ENCODE peak calls at places on chromosomes 12 and 14, in eight cellular contexts. One of them, this sample, is unnamed. For H3K36me3, the result is how much of the 10 kb centered on the place peaks cover.

GRCh38 chr14:78164226-78164853 is 5.8 kb upstream of the NRXN3 start:
- DNase-seq in lower lobe of right lung: no peak
- DNase-seq in PC-3: peak
- DNase-seq in thoracic aorta: no peak
- DNase-seq in pancreas: no peak
- DNase-seq in IMR-90: no peak
- DNase-seq in transverse colon: peak
- DNase-seq in psoas muscle: no peak
- DNase-seq in this sample: peak

GRCh38 chr14:104315169-104315568 is 176.8 kb downstream of the KIF26A start:
- DNase-seq in lower lobe of right lung: no peak
- DNase-seq in PC-3: no peak
- DNase-seq in thoracic aorta: no peak
- DNase-seq in pancreas: no peak
- DNase-seq in IMR-90: no peak
- DNase-seq in transverse colon: no peak
- DNase-seq in psoas muscle: no peak
- DNase-seq in this sample: no peak

GRCh38 chr12:117189725-117190209 is 503 bp downstream of the FBXO21 start:
- DNase-seq in lower lobe of right lung: peak
- DNase-seq in PC-3: peak
- DNase-seq in thoracic aorta: no peak
- DNase-seq in pancreas: peak
- DNase-seq in IMR-90: peak
- DNase-seq in transverse colon: peak
- DNase-seq in psoas muscle: peak
- DNase-seq in this sample: no peak

GRCh38 chr14:95097385-95097784 is 59.9 kb downstream of the DICER1 start:
- DNase-seq in lower lobe of right lung: no peak
- DNase-seq in PC-3: no peak
- DNase-seq in thoracic aorta: no peak
- DNase-seq in pancreas: no peak
- DNase-seq in IMR-90: peak
- DNase-seq in transverse colon: no peak
- DNase-seq in psoas muscle: no peak
- DNase-seq in this sample: no peak

GRCh38 chr12:55717397-55718007 is 1.7 kb downstream of the BLOC1S1 start:
- DNase-seq in lower lobe of right lung: no peak
- DNase-seq in PC-3: peak
- DNase-seq in thoracic aorta: no peak
- DNase-seq in pancreas: no peak
- DNase-seq in IMR-90: peak
- DNase-seq in transverse colon: peak
- DNase-seq in psoas muscle: peak
- DNase-seq in this sample: peak

GRCh38 chr12:49055978-49056754 is 4.4 kb downstream of the KMT2D start:
- DNase-seq in lower lobe of right lung: peak
- DNase-seq in PC-3: peak
- DNase-seq in thoracic aorta: no peak
- DNase-seq in pancreas: peak
- DNase-seq in IMR-90: peak
- DNase-seq in transverse colon: peak
- DNase-seq in psoas muscle: no peak
- DNase-seq in this sample: peak

GRCh38 chr14:73283592-73284379 is 46.5 kb downstream of the PAPLN start:
- DNase-seq in lower lobe of right lung: no peak
- DNase-seq in PC-3: peak
- DNase-seq in thoracic aorta: no peak
- DNase-seq in pancreas: no peak
- DNase-seq in IMR-90: peak
- DNase-seq in transverse colon: no peak
- DNase-seq in psoas muscle: no peak
- DNase-seq in this sample: peak

GRCh38 chr12:50733720-50734119 is 30.2 kb upstream of the ATF1 start:
- DNase-seq in lower lobe of right lung: no peak
- DNase-seq in PC-3: no peak
- DNase-seq in thoracic aorta: no peak
- DNase-seq in pancreas: no peak
- DNase-seq in IMR-90: no peak
- DNase-seq in transverse colon: no peak
- DNase-seq in psoas muscle: no peak
- DNase-seq in this sample: no peak

GRCh38 chr12:52324068-52324444 is 2.9 kb upstream of the KRT83 start:
- DNase-seq in lower lobe of right lung: no peak
- DNase-seq in PC-3: no peak
- DNase-seq in thoracic aorta: no peak
- DNase-seq in pancreas: no peak
- DNase-seq in IMR-90: no peak
- DNase-seq in transverse colon: no peak
- DNase-seq in psoas muscle: no peak
- DNase-seq in this sample: no peak

GRCh38 chr14:54754623-54755386 is 147.8 kb downstream of the GCH1 start:
- DNase-seq in lower lobe of right lung: no peak
- DNase-seq in PC-3: no peak
- DNase-seq in thoracic aorta: no peak
- DNase-seq in pancreas: no peak
- DNase-seq in IMR-90: no peak
- DNase-seq in transverse colon: no peak
- DNase-seq in psoas muscle: no peak
- DNase-seq in this sample: no peak

GRCh38 chr14:102748806-102749205 is 28.4 kb upstream of the TRAF3 start:
- DNase-seq in lower lobe of right lung: no peak
- DNase-seq in PC-3: no peak
- DNase-seq in thoracic aorta: no peak
- DNase-seq in pancreas: no peak
- DNase-seq in IMR-90: no peak
- DNase-seq in transverse colon: no peak
- DNase-seq in psoas muscle: no peak
- DNase-seq in this sample: no peak

GRCh38 chr14:102749833-102750775 is 27.1 kb upstream of the TRAF3 start:
- DNase-seq in lower lobe of right lung: no peak
- DNase-seq in PC-3: no peak
- DNase-seq in thoracic aorta: no peak
- DNase-seq in pancreas: no peak
- DNase-seq in IMR-90: no peak
- DNase-seq in transverse colon: no peak
- DNase-seq in psoas muscle: no peak
- DNase-seq in this sample: no peak

GRCh38 chr14:102751088-102751487 is 26.2 kb upstream of the TRAF3 start:
- DNase-seq in lower lobe of right lung: no peak
- DNase-seq in PC-3: no peak
- DNase-seq in thoracic aorta: no peak
- DNase-seq in pancreas: no peak
- DNase-seq in IMR-90: no peak
- DNase-seq in transverse colon: no peak
- DNase-seq in psoas muscle: no peak
- DNase-seq in this sample: no peak

GRCh38 chr14:102746568-102747438 is 30.4 kb upstream of the TRAF3 start:
- DNase-seq in lower lobe of right lung: peak
- DNase-seq in PC-3: no peak
- DNase-seq in thoracic aorta: no peak
- DNase-seq in pancreas: no peak
- DNase-seq in IMR-90: no peak
- DNase-seq in transverse colon: no peak
- DNase-seq in psoas muscle: no peak
- DNase-seq in this sample: no peak

DNA sequence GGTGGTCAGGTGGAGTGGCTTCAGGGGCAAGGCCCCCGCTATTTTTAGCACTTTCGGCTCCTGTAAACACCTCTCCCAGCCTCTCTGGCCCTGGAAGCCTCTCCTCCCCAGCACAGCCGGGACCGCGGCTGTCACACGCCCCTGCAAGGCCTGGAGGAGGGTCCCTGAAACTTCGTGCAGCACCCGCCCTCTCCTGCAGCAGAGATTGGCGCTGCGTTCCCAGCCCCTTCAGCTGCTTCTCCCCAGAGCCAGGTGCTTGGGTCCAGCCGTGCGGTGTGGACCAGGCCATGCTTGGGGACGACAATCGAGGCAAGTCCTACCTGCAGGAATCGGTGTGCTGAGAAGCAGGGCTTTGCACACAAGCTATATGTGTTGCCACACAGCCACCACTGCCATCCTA is 27.9 kb upstream of the TRAF3 start:
- DNase-seq in lower lobe of right lung: no peak
- DNase-seq in PC-3: no peak
- DNase-seq in thoracic aorta: no peak
- DNase-seq in pancreas: no peak
- DNase-seq in IMR-90: no peak
- DNase-seq in transverse colon: no peak
- DNase-seq in psoas muscle: no peak
- DNase-seq in this sample: no peak
- H3K4me3 ChIP-seq in lower lobe of right lung: no peak
- H3K4me3 ChIP-seq in PC-3: no peak
- H3K4me3 ChIP-seq in thoracic aorta: no peak
- H3K4me3 ChIP-seq in pancreas: no peak
- H3K4me3 ChIP-seq in IMR-90: no peak
- H3K4me3 ChIP-seq in transverse colon: no peak
- H3K4me3 ChIP-seq in psoas muscle: no peak
- H3K4me3 ChIP-seq in this sample: no peak

DNA sequence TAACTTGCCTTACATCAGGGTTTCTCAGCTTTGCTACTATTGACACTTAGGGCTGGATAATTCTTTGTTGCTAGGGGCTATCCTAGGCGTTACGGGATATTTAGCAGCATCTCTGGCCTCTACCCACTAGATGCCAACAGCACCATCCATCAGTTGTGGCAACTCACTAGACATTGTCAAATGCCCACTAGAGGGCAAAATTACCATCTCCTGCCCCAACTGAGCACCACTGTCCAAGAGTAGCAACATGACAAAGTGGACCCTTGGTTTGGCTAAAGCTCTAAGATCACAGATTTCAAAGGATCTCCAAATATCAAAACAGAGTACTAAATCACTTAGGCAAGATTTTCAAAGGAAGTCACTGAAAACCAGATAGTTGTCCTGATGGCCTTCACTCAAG is 251.7 kb upstream of the TBX3 start:
- DNase-seq in lower lobe of right lung: no peak
- DNase-seq in PC-3: peak
- DNase-seq in thoracic aorta: no peak
- DNase-seq in pancreas: no peak
- DNase-seq in IMR-90: no peak
- DNase-seq in transverse colon: no peak
- DNase-seq in psoas muscle: no peak
- DNase-seq in this sample: no peak
- TF ChIP-seq CTCF in lower lobe of right lung: no peak
- TF ChIP-seq CTCF in PC-3: peak
- TF ChIP-seq CTCF in thoracic aorta: no peak
- TF ChIP-seq CTCF in pancreas: no peak
- TF ChIP-seq CTCF in IMR-90: no peak
- TF ChIP-seq CTCF in transverse colon: peak
- TF ChIP-seq CTCF in psoas muscle: peak
- TF ChIP-seq CTCF in this sample: no peak

DNA sequence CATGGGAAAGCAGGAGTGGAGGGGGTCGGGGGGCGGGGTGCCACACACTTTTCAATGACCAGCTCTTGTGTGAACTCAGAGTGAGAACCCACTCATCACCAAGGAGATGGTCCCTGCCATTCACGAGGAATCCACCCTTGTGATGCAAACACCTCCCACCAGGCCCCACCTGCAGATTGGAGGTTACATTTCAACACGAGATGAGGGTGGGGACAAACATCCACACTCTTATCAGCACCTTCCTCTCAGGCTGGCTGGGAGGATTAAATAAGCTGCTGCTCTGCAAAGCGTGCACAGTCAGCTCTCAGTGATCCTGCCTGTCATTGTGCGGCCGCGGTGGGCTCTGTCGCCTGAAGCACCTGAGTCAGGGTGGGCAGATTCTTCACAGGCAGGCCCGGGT is 39.7 kb downstream of the AACS start:
- DNase-seq in lower lobe of right lung: no peak
- DNase-seq in PC-3: no peak
- DNase-seq in thoracic aorta: no peak
- DNase-seq in pancreas: no peak
- DNase-seq in IMR-90: no peak
- DNase-seq in transverse colon: no peak
- DNase-seq in psoas muscle: no peak
- DNase-seq in this sample: no peak
- H3K36me3 ChIP-seq in lower lobe of right lung: half or more
- H3K36me3 ChIP-seq in PC-3: under half
- H3K36me3 ChIP-seq in thoracic aorta: under half
- H3K36me3 ChIP-seq in pancreas: under half
- H3K36me3 ChIP-seq in IMR-90: under half
- H3K36me3 ChIP-seq in transverse colon: under half
- H3K36me3 ChIP-seq in psoas muscle: under half
- H3K36me3 ChIP-seq in this sample: under half

DNA sequence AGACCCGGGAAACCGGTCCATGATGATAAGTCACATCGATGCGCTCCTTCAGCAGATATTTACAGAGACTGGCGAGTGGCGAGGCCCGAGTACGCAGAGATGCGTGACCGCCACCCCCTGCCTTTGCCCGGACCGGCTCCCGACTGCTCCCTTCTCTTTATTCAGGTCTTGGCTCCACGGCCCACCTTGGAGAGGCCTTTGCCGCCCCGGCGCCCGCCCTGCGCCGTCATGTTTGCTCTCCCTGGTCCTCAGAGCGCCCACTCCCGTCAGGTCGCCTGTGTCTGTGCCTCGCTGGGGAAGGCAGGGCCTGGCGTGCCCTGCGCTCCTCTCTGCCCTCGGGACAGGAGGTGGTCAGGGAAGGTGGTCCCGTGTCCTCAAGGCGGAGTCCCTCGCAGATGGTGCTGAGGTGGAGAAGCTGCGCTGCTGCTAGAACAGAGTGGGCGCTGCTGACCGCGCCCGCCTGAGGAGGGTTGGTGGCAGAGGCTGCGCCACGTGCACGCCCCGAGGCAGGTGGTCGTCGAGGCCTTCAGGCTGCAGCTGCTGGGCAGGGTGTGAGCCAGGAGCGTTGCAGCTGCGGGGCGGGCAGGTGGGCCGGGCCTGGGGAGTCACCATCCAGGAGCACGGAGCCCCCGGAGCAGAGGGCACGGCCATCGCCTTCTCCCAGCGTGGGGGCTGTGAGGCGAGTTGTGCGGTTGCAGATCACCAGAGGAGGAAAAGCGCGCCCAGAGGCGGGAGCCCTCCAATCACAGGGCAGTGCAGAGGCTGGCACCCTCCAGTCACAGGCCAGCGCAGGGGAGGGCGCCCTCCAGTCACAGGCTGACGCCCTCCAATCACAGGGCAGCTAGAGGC is 27.2 kb downstream of the DDX51 start:
- DNase-seq in lower lobe of right lung: no peak
- DNase-seq in PC-3: no peak
- DNase-seq in thoracic aorta: no peak
- DNase-seq in pancreas: no peak
- DNase-seq in IMR-90: no peak
- DNase-seq in transverse colon: no peak
- DNase-seq in psoas muscle: no peak
- DNase-seq in this sample: no peak
- H3K4me3 ChIP-seq in lower lobe of right lung: no peak
- H3K4me3 ChIP-seq in PC-3: no peak
- H3K4me3 ChIP-seq in thoracic aorta: no peak
- H3K4me3 ChIP-seq in pancreas: no peak
- H3K4me3 ChIP-seq in IMR-90: no peak
- H3K4me3 ChIP-seq in transverse colon: no peak
- H3K4me3 ChIP-seq in psoas muscle: no peak
- H3K4me3 ChIP-seq in this sample: no peak